ENCODE peak calls at places on chromosome 6, in nine cellular contexts. W is H1, E is neural progenitor cell, F is endothelial cell of umbilical vein, C is IMR-90, V is neuronal stem cell, R is GM12878, P is fibroblast of lung, N is GM23248. K is an unnamed sample.

GRCh38 chr6:123519191-123519510 is 117.6 kb downstream of the TRDN start:
- DNase-seq in P (no peak), N (no peak), F (no peak), V (no peak), E (no peak), W (no peak), R (no peak), C (no peak), K (no peak)

GRCh38 chr6:77561768-77562314 is 91.0 kb upstream of the MEI4 start:
- DNase-seq in P (no peak), R (no peak), E (no peak), V (no peak), F (peak; percentile 54), C (no peak), N (no peak), W (no peak), K (no peak)

GRCh38 chr6:140174509-140174908 is 800.1 kb upstream of the CITED2 start:
- DNase-seq in V (no peak), R (no peak), F (no peak), W (no peak), N (peak; percentile 99), P (peak; percentile 95), E (no peak), C (peak; percentile 98), K (peak; percentile 98)

GRCh38 chr6:150238294-150238693 is 95.5 kb downstream of the PPP1R14C start:
- DNase-seq in F (peak; percentile 18), R (no peak), E (no peak), W (no peak), C (peak; percentile 16), P (no peak), V (no peak), N (peak; percentile 63), K (peak; percentile 72)

GRCh38 chr6:127606131-127606562 is 29.2 kb downstream of the C6orf58 start:
- DNase-seq in C (peak; percentile 31), E (peak; percentile 67), V (peak; percentile 29), P (peak; percentile 54), R (no peak), F (peak; percentile 11), N (peak; percentile 57), W (peak; percentile 59), K (peak; percentile 31)

GRCh38 chr6:32113386-32114352 is 4.5 kb upstream of the TNXB start:
- DNase-seq in V (peak; percentile 56), C (peak; percentile 94), N (peak; percentile 98), P (peak; percentile 99), E (peak; percentile 65), F (no peak), R (no peak), W (no peak), K (no peak)

GRCh38 chr6:156423829-156424228 is 353.3 kb upstream of the ARID1B start:
- DNase-seq in N (no peak), V (no peak), W (no peak), R (no peak), P (no peak), F (no peak), C (no peak), E (no peak), K (no peak)

GRCh38 chr6:108117427-108118358 is 43.2 kb upstream of the OSTM1 start:
- DNase-seq in N (peak; percentile 41), P (peak; percentile 18), C (peak; percentile 21), R (no peak), W (peak; percentile 81), F (peak; percentile 19), E (peak; percentile 63), V (peak; percentile 31), K (peak; percentile 25)

DNA sequence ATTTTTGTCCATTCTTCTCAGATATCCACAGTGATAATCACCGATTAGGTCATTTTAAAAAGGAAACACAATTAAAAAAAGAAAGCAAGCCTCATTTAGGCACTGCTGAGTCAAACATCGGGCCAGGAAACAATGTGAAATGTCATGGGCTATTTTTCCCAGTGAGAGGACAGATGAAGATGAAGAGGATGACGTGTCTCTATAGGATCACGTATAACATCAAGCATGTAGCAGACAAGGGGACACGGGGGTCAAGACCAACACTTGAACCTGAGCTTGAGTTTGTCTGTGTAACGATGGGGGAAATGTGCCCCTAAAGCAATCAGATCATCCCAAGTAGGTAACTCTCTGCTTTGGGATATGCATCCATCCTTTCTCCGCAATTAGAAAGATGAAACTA is 553.2 kb downstream of the CD83 start:
- DNase-seq in E (no peak), W (no peak), F (no peak), C (no peak), N (no peak), P (no peak), R (no peak), V (no peak), K (no peak)
- H2AFZ ChIP-seq in E (no peak overlapping the region), W (no peak overlapping the region), F (no peak overlapping the region), C (no peak overlapping the region), N (no peak overlapping the region), P (no peak overlapping the region), R (no peak overlapping the region), V (no peak overlapping the region), K (peak overlapping the region; percentile 20)

DNA sequence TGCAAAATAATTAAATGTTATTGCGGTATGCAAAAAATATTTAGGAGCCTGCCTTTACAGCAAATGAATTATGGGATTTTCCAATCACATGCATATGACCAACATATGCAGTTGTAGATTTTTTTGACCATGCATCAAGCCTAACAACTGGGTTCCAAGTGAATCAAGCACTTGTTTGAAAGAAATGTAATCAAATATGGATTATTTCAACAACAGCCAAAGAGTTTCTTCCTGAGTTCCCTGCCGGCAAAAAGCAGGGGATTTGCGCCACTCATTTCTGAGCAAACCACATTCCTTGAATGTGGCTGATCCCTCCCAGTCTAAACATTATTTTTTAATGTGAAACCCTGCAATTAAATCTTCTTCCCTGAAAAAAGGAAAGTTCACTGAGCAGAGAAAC is 100.1 kb upstream of the ADTRP start:
- DNase-seq in V (no peak), R (no peak), P (peak; percentile 58), N (no peak), E (no peak), F (no peak), W (no peak), C (peak; percentile 64), K (no peak)
- H2AFZ ChIP-seq in V (no peak overlapping the region), R (no peak overlapping the region), P (no peak overlapping the region), N (no peak overlapping the region), E (peak overlapping the region; percentile 58), F (no peak overlapping the region), W (no peak overlapping the region), C (no peak overlapping the region), K (no peak overlapping the region)

GRCh38 chr6:16849280-16850210 is 88.3 kb upstream of the ATXN1 start:
- DNase-seq in V (no peak), W (peak; percentile 47), P (peak; percentile 87), C (peak; percentile 79), N (peak; percentile 62), F (no peak), E (no peak), R (no peak), K (no peak)
- H2AFZ ChIP-seq in V (no peak overlapping the region), W (peak overlapping the region; percentile 1), P (no peak overlapping the region), C (peak overlapping the region; percentile 41), N (no peak overlapping the region), F (no peak overlapping the region), E (peak overlapping the region; percentile 58), R (no peak overlapping the region), K (no peak overlapping the region)

DNA sequence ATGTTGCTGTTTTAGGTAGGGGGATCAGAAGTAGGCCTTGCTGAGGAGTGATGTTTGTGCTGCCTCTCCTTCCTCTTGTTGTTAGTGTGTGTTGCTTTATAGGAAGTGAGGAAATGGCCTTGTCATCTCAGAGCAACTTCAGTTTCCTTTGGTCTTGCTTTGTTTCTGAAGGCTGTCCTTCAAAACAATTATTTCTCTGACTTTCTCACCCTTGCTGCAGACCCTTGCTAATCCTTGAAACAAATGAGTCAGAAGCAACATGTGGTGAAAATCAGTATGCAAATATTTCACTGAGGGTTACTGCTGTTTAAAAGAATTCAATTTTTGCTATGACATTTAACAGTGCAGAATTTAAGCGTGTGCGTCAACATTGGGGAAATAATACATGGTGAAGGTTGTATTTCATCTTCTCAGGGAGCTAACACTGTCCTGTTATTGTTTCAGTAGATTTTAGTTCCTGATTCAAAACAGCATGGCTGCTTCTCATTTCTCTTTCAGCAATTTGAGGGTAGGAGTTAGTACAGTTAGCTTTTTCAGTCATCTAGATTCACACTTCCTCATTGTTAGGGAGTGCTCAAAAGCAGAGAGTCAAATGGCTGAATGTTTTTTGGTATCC is 13.8 kb downstream of the RNF144B start:
- DNase-seq in V (no peak), F (peak; percentile 92), P (no peak), E (no peak), R (peak; percentile 53), C (peak; percentile 40), W (no peak), N (peak; percentile 20), K (no peak)
- H2AFZ ChIP-seq in V (peak overlapping the region; percentile 39), F (no peak overlapping the region), P (peak overlapping the region; percentile 83), E (peak overlapping the region; percentile 79), R (peak overlapping the region; percentile 55), C (no peak overlapping the region), W (no peak overlapping the region), N (peak overlapping the region; percentile 71), K (no peak overlapping the region)